ENCODE peak calls at places on chromosomes 6 and 20, in four cellular contexts. One of them, this sample, is unnamed.

GRCh38 chr6:28807682-28808280 is 116.0 kb downstream of the TRIM27 start:
- DNase-seq in NB4: peak
- DNase-seq in stomach: no peak
- DNase-seq in IMR-90: peak
- DNase-seq in this sample: no peak

GRCh38 chr6:141264101-141264500 is 868.6 kb upstream of the GJE1 start:
- DNase-seq in IMR-90: peak
- DNase-seq in stomach: no peak
- DNase-seq in NB4: no peak
- DNase-seq in this sample: no peak

GRCh38 chr6:34656378-34657036 is 40.1 kb downstream of the ILRUN start:
- DNase-seq in stomach: peak
- DNase-seq in NB4: peak
- DNase-seq in IMR-90: peak
- DNase-seq in this sample: no peak

GRCh38 chr6:6681443-6681842 is 92.9 kb downstream of the LY86 start:
- DNase-seq in IMR-90: no peak
- DNase-seq in NB4: peak
- DNase-seq in stomach: no peak
- DNase-seq in this sample: no peak

GRCh38 chr6:32183483-32184083 is 470 bp downstream of the AGER start:
- DNase-seq in NB4: no peak
- DNase-seq in IMR-90: no peak
- DNase-seq in stomach: no peak
- DNase-seq in this sample: no peak

GRCh38 chr6:135183532-135184440 is 2.7 kb downstream of the MYB start:
- DNase-seq in IMR-90: peak
- DNase-seq in stomach: peak
- DNase-seq in NB4: peak
- DNase-seq in this sample: peak

GRCh38 chr20:45358282-45359068 is 4.5 kb upstream of the SYS1 start:
- DNase-seq in IMR-90: peak
- DNase-seq in stomach: peak
- DNase-seq in NB4: peak
- DNase-seq in this sample: peak

GRCh38 chr6:23601811-23602340 is 524.1 kb upstream of the NRSN1 start:
- DNase-seq in NB4: peak
- DNase-seq in IMR-90: no peak
- DNase-seq in stomach: no peak
- DNase-seq in this sample: no peak

GRCh38 chr20:58233881-58234528 is 5.6 kb upstream of the ANKRD60 start:
- DNase-seq in IMR-90: no peak
- DNase-seq in NB4: peak
- DNase-seq in stomach: no peak
- DNase-seq in this sample: peak

GRCh38 chr20:46228671-46229070 is 79.6 kb downstream of the CDH22 start:
- DNase-seq in IMR-90: no peak
- DNase-seq in NB4: no peak
- DNase-seq in stomach: no peak
- DNase-seq in this sample: no peak

GRCh38 chr20:59120491-59120890 is 43.1 kb upstream of the ZNF831 start:
- DNase-seq in stomach: no peak
- DNase-seq in IMR-90: no peak
- DNase-seq in NB4: peak
- DNase-seq in this sample: no peak

GRCh38 chr20:6590891-6591679 is 176.4 kb upstream of the BMP2 start:
- DNase-seq in stomach: no peak
- DNase-seq in NB4: no peak
- DNase-seq in IMR-90: peak
- DNase-seq in this sample: no peak

GRCh38 chr20:1185781-1186334 is 1.1 kb upstream of the TMEM74B start:
- DNase-seq in stomach: peak
- DNase-seq in IMR-90: peak
- DNase-seq in NB4: peak
- DNase-seq in this sample: peak
- H3K4me3 ChIP-seq in stomach: peak
- H3K4me3 ChIP-seq in IMR-90: no peak
- H3K4me3 ChIP-seq in NB4: no peak
- H3K4me3 ChIP-seq in this sample: peak

GRCh38 chr6:41073203-41073967 is 611 bp downstream of the NFYA start:
- DNase-seq in stomach: peak
- DNase-seq in NB4: peak
- DNase-seq in IMR-90: peak
- DNase-seq in this sample: peak
- TF ChIP-seq CTCF in stomach: no peak
- TF ChIP-seq CTCF in NB4: no peak
- TF ChIP-seq CTCF in IMR-90: peak
- TF ChIP-seq CTCF in this sample: no peak

GRCh38 chr6:38639498-38640215 is at the start of gene BTBD9:
- DNase-seq in NB4: peak
- DNase-seq in stomach: peak
- DNase-seq in IMR-90: peak
- DNase-seq in this sample: peak
- TF ChIP-seq POLR2A in NB4: no peak
- TF ChIP-seq POLR2A in stomach: no peak
- TF ChIP-seq POLR2A in IMR-90: peak
- TF ChIP-seq POLR2A in this sample: no peak

DNA sequence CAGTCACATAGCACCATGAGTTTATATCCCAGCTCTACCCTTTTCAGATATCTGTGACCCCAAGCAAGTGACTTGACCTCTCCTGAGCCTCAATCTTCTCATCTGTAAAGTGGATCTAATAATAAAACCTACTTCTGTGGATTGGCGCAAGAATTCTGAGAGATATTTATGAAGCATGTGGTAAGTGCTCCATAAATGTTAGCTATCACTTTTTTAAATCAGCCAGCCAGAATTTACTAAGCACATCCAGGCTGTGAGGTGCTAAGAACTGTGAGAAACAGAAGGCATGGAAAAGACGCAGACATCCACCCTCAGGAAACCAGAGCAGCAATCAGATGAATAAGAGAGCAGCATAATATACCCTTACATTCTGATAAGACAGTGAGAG is 863 bp downstream of the C20orf96 start:
- DNase-seq in stomach: no peak
- DNase-seq in NB4: no peak
- DNase-seq in IMR-90: no peak
- DNase-seq in this sample: no peak
- H3K4me3 ChIP-seq in stomach: peak
- H3K4me3 ChIP-seq in NB4: peak
- H3K4me3 ChIP-seq in IMR-90: peak
- H3K4me3 ChIP-seq in this sample: peak

DNA sequence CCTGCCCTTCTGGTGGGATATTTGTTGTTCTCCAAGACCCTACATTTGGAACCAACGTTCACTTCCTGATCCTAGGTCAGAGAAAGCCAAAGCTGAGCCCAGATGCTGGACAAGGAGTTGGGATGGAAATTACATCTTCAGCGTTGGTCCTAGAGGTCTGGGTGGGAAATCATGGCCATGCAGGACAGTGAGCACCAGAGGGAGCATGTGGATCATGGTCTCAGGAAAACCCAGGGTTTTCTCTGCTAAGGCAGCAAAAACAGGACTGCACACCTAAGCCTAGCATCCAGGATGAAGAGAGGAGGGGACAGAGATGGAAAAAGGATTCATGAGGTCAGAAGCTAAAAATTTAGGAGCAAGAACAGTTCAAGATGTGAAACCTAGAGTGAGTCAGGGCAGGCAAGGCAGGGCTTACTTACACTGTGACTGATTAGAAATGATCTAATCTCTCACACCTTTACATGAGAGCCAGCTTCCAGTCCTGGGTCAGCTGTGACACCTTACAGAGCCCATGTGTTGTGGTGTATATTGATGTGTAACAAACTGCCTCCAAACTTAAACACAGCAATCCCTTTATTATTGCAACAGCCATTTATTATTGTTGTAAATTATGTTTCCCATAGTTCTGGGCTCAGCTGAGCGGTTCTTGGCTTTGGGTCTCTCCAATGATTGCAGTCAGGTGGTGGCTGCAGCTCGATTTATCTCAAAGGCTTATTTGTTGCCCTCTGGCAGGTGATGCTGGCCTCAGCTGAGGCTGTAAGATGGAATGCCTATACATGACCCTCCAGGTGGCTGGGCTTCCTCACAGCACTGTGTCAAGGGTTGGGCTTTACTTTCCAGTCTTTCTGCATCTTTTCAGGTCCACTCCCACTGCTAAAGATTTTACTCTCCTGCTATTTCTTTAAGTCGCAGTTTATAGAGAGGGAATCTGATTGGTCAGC is 6.5 kb downstream of the C20orf202 start:
- DNase-seq in IMR-90: peak
- DNase-seq in NB4: no peak
- DNase-seq in stomach: no peak
- DNase-seq in this sample: no peak
- TF ChIP-seq CTCF in IMR-90: peak
- TF ChIP-seq CTCF in NB4: no peak
- TF ChIP-seq CTCF in stomach: no peak
- TF ChIP-seq CTCF in this sample: no peak

GRCh38 chr6:13452346-13453171 is 34.8 kb downstream of the GFOD1 start:
- DNase-seq in NB4: no peak
- DNase-seq in stomach: no peak
- DNase-seq in IMR-90: no peak
- DNase-seq in this sample: no peak

GRCh38 chr6:13455604-13456003 is 31.8 kb downstream of the GFOD1 start:
- DNase-seq in stomach: no peak
- DNase-seq in IMR-90: no peak
- DNase-seq in NB4: no peak
- DNase-seq in this sample: no peak

GRCh38 chr6:13453771-13454251 is 33.6 kb downstream of the GFOD1 start:
- DNase-seq in NB4: no peak
- DNase-seq in IMR-90: peak
- DNase-seq in stomach: no peak
- DNase-seq in this sample: no peak

GRCh38 chr6:13453172-13453552 is 34.2 kb downstream of the GFOD1 start:
- DNase-seq in stomach: no peak
- DNase-seq in NB4: no peak
- DNase-seq in IMR-90: no peak
- DNase-seq in this sample: no peak

GRCh38 chr6:13454286-13455221 is 32.8 kb downstream of the GFOD1 start:
- DNase-seq in stomach: peak
- DNase-seq in NB4: peak
- DNase-seq in IMR-90: peak
- DNase-seq in this sample: peak
- TF ChIP-seq POLR2A in stomach: no peak
- TF ChIP-seq POLR2A in NB4: no peak
- TF ChIP-seq POLR2A in IMR-90: no peak
- TF ChIP-seq POLR2A in this sample: no peak

DNA sequence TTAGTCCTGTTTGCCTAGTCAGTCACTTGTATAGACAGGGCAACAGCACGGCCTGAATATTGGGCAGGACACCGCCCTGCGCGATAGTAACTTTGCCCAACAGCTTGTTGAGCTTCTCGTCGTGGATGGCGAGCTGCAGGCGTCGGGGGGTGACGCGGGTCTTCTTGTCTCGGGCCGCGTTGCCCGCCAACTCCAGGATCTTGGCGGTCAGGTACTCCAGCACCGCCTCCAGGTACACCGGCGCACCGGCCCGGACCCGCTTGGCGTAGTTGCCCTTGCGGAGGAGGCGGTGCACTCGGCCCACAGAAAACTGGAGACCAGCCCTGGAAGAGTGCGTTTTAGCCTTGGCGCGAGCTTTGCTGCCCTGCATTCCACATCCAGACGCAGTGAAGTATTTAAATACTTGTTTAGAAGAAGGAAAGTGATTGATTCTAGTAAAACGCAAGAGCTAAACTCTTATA is 92.8 kb upstream of the BTN3A2 start:
- DNase-seq in NB4: peak
- DNase-seq in IMR-90: no peak
- DNase-seq in stomach: peak
- DNase-seq in this sample: peak
- H3K4me3 ChIP-seq in NB4: peak
- H3K4me3 ChIP-seq in IMR-90: peak
- H3K4me3 ChIP-seq in stomach: peak
- H3K4me3 ChIP-seq in this sample: peak

GRCh38 chr20:48948612-48949011 is 27.1 kb downstream of the ARFGEF2 start:
- DNase-seq in NB4: no peak
- DNase-seq in IMR-90: no peak
- DNase-seq in stomach: no peak
- DNase-seq in this sample: no peak
- TF ChIP-seq CTCF in NB4: no peak
- TF ChIP-seq CTCF in IMR-90: no peak
- TF ChIP-seq CTCF in stomach: no peak
- TF ChIP-seq CTCF in this sample: no peak

DNA sequence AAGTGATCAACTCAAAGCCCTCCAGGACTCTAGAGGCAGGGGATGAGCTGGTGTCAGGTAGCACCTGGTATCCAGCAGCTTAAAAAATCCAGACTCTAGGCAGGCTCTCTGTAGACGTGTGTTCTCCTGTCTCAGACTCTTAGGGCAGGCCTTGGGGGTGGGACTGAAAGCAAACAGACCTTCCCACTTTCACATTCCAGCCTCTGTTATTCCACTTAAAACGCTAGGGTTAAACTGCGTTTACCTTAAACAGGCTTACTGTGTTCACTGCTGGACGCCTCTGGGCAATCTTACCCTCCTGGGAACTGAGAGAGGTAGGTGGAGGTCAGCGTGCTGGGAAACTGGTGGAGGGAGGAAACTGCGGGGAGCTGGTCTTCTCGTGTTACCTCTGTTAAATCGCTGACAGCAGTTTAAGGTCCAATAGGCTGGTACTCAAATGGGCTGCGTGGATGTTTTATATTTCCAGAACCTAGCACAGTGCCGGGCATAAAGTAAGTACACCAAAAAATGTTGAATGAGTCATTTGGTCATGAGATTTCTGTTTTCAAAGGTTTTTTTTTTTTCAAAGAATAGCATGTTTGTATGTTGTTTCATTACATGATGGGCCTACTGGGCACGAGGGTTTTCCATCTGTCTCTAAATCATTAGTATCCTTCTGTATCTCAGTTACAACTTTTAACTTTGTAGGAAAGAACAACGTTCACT is at the start of gene GCNT2:
- DNase-seq in NB4: peak
- DNase-seq in IMR-90: peak
- DNase-seq in stomach: peak
- DNase-seq in this sample: peak
- TF ChIP-seq POLR2A in NB4: no peak
- TF ChIP-seq POLR2A in IMR-90: no peak
- TF ChIP-seq POLR2A in stomach: no peak
- TF ChIP-seq POLR2A in this sample: peak